ENCODE peak calls at places on chromosome X, in five cellular contexts. T is amygdala, G is SW 1271, V is nephron progenitor cell, I is SK-MEL-5. J is an unnamed sample.

GRCh38 chrX:114797494-114797893 is 213.6 kb downstream of the HTR2C start:
- DNase-seq in T (no peak), G (no peak), V (no peak), I (peak), J (no peak)

GRCh38 chrX:46840946-46841740 is 4.3 kb downstream of the RP2 start:
- DNase-seq in T (no peak), G (no peak), V (no peak), I (no peak), J (no peak)

GRCh38 chrX:21985332-21985777 is 44.8 kb downstream of the SMS start:
- DNase-seq in T (peak), G (peak), V (peak), I (peak), J (peak)

GRCh38 chrX:10158279-10158939 is 1.6 kb downstream of the CLCN4 start:
- DNase-seq in T (peak), G (no peak), V (peak), I (no peak), J (no peak)

GRCh38 chrX:40012800-40013682 is 84.7 kb downstream of the BCOR start:
- DNase-seq in T (no peak), G (peak), V (peak), I (peak), J (no peak)

GRCh38 chrX:12901486-12901885 is 4.9 kb upstream of the TLR8 start:
- DNase-seq in T (peak), G (peak), V (peak), I (peak), J (peak)

GRCh38 chrX:34404386-34405070 is 252.6 kb downstream of the TMEM47 start:
- DNase-seq in T (no peak), G (no peak), V (no peak), I (no peak), J (no peak)

GRCh38 chrX:69028761-69029120 is 136.5 kb downstream of the PJA1 start:
- DNase-seq in T (no peak), G (no peak), V (no peak), I (no peak), J (no peak)

GRCh38 chrX:66634272-66634671 is 4.6 kb downstream of the EDA2R start:
- DNase-seq in T (no peak), G (no peak), V (no peak), I (no peak), J (no peak)

GRCh38 chrX:13502590-13502989 is 66.8 kb upstream of the EGFL6 start:
- DNase-seq in T (no peak), G (no peak), V (no peak), I (no peak), J (no peak)

GRCh38 chrX:50579955-50580354 is 109.3 kb upstream of the DGKK start:
- DNase-seq in T (no peak), G (peak), V (peak), I (peak), J (no peak)

GRCh38 chrX:21741869-21742701 is 15.8 kb downstream of the SMPX start:
- DNase-seq in T (no peak), G (no peak), V (no peak), I (peak), J (no peak)

GRCh38 chrX:120140293-120140981 is 18.0 kb upstream of the RHOXF2 start:
- DNase-seq in T (no peak), G (no peak), V (no peak), I (no peak), J (no peak)

GRCh38 chrX:149830192-149830873 is 48.6 kb downstream of the MAGEA9 start:
- DNase-seq in T (no peak), G (no peak), V (peak), I (no peak), J (no peak)

GRCh38 chrX:131741103-131741581 is 197.3 kb downstream of the OR13H1 start:
- DNase-seq in T (peak), G (no peak), V (no peak), I (peak), J (no peak)

GRCh38 chrX:110588164-110588563 is 207.5 kb downstream of the CHRDL1 start:
- DNase-seq in T (no peak), G (no peak), V (peak), I (no peak), J (no peak)

GRCh38 chrX:14290335-14290734 is 239.0 kb upstream of the GLRA2 start:
- DNase-seq in T (no peak), G (no peak), V (no peak), I (no peak), J (no peak)

GRCh38 chrX:13607356-13607995 is 38.1 kb downstream of the EGFL6 start:
- DNase-seq in T (no peak), G (no peak), V (no peak), I (no peak), J (no peak)

GRCh38 chrX:130829526-130830515 is 73.2 kb downstream of the ENOX2 start:
- DNase-seq in T (no peak), G (no peak), V (no peak), I (peak), J (no peak)

GRCh38 chrX:19729761-19730160 is 157.6 kb downstream of the SH3KBP1 start:
- DNase-seq in T (no peak), G (no peak), V (no peak), I (no peak), J (no peak)

J was measured in mesothelial cell of epicardium.